ENCODE peak calls at places on chromosome 16, in seven cellular contexts. One of them, this sample, is unnamed. For H3K27me3, the result is how much of the 10 kb centered on the place peaks cover.

GRCh38 chr16:85902366-85903155 is 3.6 kb downstream of the IRF8 start:
- DNase-seq in cardiac muscle cell: peak
- DNase-seq in esophagus squamous epithelium: no peak
- DNase-seq in endodermal cell: peak
- DNase-seq in BJ: no peak
- DNase-seq in colonic mucosa: no peak
- DNase-seq in SJCRH30: no peak
- DNase-seq in this sample: no peak

GRCh38 chr16:88298882-88299745 is 83.6 kb upstream of the ZNF469 start:
- DNase-seq in cardiac muscle cell: no peak
- DNase-seq in esophagus squamous epithelium: no peak
- DNase-seq in endodermal cell: no peak
- DNase-seq in BJ: no peak
- DNase-seq in colonic mucosa: no peak
- DNase-seq in SJCRH30: no peak
- DNase-seq in this sample: no peak

GRCh38 chr16:27840311-27841060 is 223.0 kb downstream of the GSG1L start:
- DNase-seq in cardiac muscle cell: no peak
- DNase-seq in esophagus squamous epithelium: no peak
- DNase-seq in endodermal cell: peak
- DNase-seq in BJ: no peak
- DNase-seq in colonic mucosa: no peak
- DNase-seq in SJCRH30: no peak
- DNase-seq in this sample: no peak

GRCh38 chr16:14627088-14627487 is 3.0 kb downstream of the PARN start:
- DNase-seq in cardiac muscle cell: no peak
- DNase-seq in esophagus squamous epithelium: no peak
- DNase-seq in endodermal cell: no peak
- DNase-seq in BJ: no peak
- DNase-seq in colonic mucosa: no peak
- DNase-seq in SJCRH30: no peak
- DNase-seq in this sample: no peak

GRCh38 chr16:51875834-51876725 is 670.9 kb downstream of the TOX3 start:
- DNase-seq in cardiac muscle cell: no peak
- DNase-seq in esophagus squamous epithelium: no peak
- DNase-seq in endodermal cell: peak
- DNase-seq in BJ: no peak
- DNase-seq in colonic mucosa: no peak
- DNase-seq in SJCRH30: peak
- DNase-seq in this sample: no peak

GRCh38 chr16:29148867-29149272 is 164.0 kb downstream of the LAT start:
- DNase-seq in cardiac muscle cell: no peak
- DNase-seq in esophagus squamous epithelium: no peak
- DNase-seq in endodermal cell: no peak
- DNase-seq in BJ: no peak
- DNase-seq in colonic mucosa: peak
- DNase-seq in SJCRH30: no peak
- DNase-seq in this sample: no peak

GRCh38 chr16:53504161-53504663 is 1.2 kb upstream of the AKTIP start:
- DNase-seq in cardiac muscle cell: peak
- DNase-seq in esophagus squamous epithelium: no peak
- DNase-seq in endodermal cell: peak
- DNase-seq in BJ: no peak
- DNase-seq in colonic mucosa: peak
- DNase-seq in SJCRH30: peak
- DNase-seq in this sample: peak

GRCh38 chr16:76866994-76867393 is 324.0 kb upstream of the MON1B start:
- DNase-seq in cardiac muscle cell: no peak
- DNase-seq in esophagus squamous epithelium: no peak
- DNase-seq in endodermal cell: no peak
- DNase-seq in BJ: no peak
- DNase-seq in colonic mucosa: no peak
- DNase-seq in SJCRH30: no peak
- DNase-seq in this sample: no peak

GRCh38 chr16:48053346-48053745 is 102.4 kb downstream of the ABCC12 start:
- DNase-seq in cardiac muscle cell: peak
- DNase-seq in esophagus squamous epithelium: no peak
- DNase-seq in endodermal cell: peak
- DNase-seq in BJ: peak
- DNase-seq in colonic mucosa: no peak
- DNase-seq in SJCRH30: no peak
- DNase-seq in this sample: no peak

GRCh38 chr16:9042943-9043680 is 48.3 kb upstream of the HAPSTR1 start:
- DNase-seq in cardiac muscle cell: peak
- DNase-seq in esophagus squamous epithelium: no peak
- DNase-seq in endodermal cell: no peak
- DNase-seq in BJ: peak
- DNase-seq in colonic mucosa: no peak
- DNase-seq in SJCRH30: peak
- DNase-seq in this sample: no peak

DNA sequence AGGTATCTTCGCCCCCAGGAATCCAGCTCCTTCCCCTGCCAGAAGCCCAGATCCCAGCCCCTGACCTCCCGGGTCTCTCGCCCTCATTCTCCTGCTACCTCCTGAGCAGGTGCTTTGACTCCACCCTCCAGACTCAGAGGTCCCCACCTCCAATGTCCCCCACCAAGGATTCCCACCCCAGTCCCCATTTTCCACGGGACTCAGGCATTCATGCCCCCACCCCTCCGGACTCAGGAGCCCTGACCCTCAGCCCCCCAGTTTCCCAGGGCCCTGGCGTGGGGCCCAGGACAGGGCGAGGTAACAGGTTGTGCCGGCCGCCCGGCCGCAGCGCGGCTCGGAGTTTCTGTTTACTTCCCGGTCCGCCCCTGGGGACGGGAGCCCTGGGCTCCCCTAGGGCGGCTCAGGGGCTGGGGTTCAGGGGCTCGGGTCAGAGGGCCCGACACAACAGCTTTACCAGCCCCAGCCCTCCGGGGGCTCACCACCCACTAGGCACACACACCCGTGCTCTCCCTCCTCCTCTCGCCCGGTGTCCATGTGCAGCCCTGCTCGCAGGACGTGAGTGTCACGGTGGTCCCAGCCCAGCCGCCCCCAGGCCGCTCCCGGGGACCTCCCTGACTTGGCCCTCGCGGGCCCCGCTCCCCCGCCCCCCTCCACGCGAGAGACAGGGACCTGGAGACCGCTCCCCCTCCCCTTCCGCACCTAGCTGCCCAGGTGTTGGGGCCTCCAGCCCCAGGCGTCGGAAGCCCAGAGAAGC is 595 bp downstream of the BICDL2 start:
- DNase-seq in cardiac muscle cell: no peak
- DNase-seq in esophagus squamous epithelium: no peak
- DNase-seq in endodermal cell: peak
- DNase-seq in BJ: no peak
- DNase-seq in colonic mucosa: peak
- DNase-seq in SJCRH30: no peak
- DNase-seq in this sample: no peak
- H3K27me3 ChIP-seq in cardiac muscle cell: half or more
- H3K27me3 ChIP-seq in esophagus squamous epithelium: under half
- H3K27me3 ChIP-seq in endodermal cell: half or more
- H3K27me3 ChIP-seq in BJ: under half
- H3K27me3 ChIP-seq in colonic mucosa: under half
- H3K27me3 ChIP-seq in SJCRH30: under half
- H3K27me3 ChIP-seq in this sample: half or more

GRCh38 chr16:67043420-67043819 is 14.5 kb downstream of the CBFB start:
- DNase-seq in cardiac muscle cell: no peak
- DNase-seq in esophagus squamous epithelium: no peak
- DNase-seq in endodermal cell: no peak
- DNase-seq in BJ: no peak
- DNase-seq in colonic mucosa: no peak
- DNase-seq in SJCRH30: no peak
- DNase-seq in this sample: no peak
- H3K4me3 ChIP-seq in cardiac muscle cell: no peak
- H3K4me3 ChIP-seq in esophagus squamous epithelium: no peak
- H3K4me3 ChIP-seq in endodermal cell: no peak
- H3K4me3 ChIP-seq in BJ: no peak
- H3K4me3 ChIP-seq in colonic mucosa: no peak
- H3K4me3 ChIP-seq in SJCRH30: no peak
- H3K4me3 ChIP-seq in this sample: no peak

GRCh38 chr16:68234188-68235104 is 1.5 kb downstream of the ESRP2 start:
- DNase-seq in cardiac muscle cell: no peak
- DNase-seq in esophagus squamous epithelium: no peak
- DNase-seq in endodermal cell: peak
- DNase-seq in BJ: no peak
- DNase-seq in colonic mucosa: peak
- DNase-seq in SJCRH30: no peak
- DNase-seq in this sample: no peak

GRCh38 chr16:68233085-68233834 is 2.7 kb downstream of the ESRP2 start:
- DNase-seq in cardiac muscle cell: no peak
- DNase-seq in esophagus squamous epithelium: no peak
- DNase-seq in endodermal cell: no peak
- DNase-seq in BJ: no peak
- DNase-seq in colonic mucosa: no peak
- DNase-seq in SJCRH30: no peak
- DNase-seq in this sample: no peak

GRCh38 chr16:68235105-68235881 is 634 bp downstream of the ESRP2 start:
- DNase-seq in cardiac muscle cell: no peak
- DNase-seq in esophagus squamous epithelium: no peak
- DNase-seq in endodermal cell: peak
- DNase-seq in BJ: no peak
- DNase-seq in colonic mucosa: peak
- DNase-seq in SJCRH30: no peak
- DNase-seq in this sample: no peak

GRCh38 chr16:68232335-68232734 is 3.6 kb downstream of the ESRP2 start:
- DNase-seq in cardiac muscle cell: no peak
- DNase-seq in esophagus squamous epithelium: no peak
- DNase-seq in endodermal cell: no peak
- DNase-seq in BJ: no peak
- DNase-seq in colonic mucosa: no peak
- DNase-seq in SJCRH30: no peak
- DNase-seq in this sample: no peak

DNA sequence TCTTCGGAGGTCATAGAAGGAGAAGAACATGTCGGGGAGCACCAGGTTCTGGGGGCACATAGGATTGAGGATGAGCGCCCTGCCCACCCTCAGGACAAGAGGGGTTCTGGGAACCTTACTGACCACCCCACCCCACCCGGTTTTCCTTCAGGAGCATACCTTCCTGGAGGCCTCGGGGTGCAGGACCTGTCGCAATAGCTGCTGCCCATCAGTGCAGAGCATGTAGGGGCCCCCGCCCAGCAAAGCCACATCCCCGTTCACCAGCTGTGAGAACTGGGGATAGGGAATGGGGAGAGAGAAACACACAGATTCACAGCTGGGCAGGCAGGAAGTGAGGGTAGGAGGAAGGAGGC is 2.1 kb downstream of the ESRP2 start:
- DNase-seq in cardiac muscle cell: no peak
- DNase-seq in esophagus squamous epithelium: no peak
- DNase-seq in endodermal cell: no peak
- DNase-seq in BJ: no peak
- DNase-seq in colonic mucosa: no peak
- DNase-seq in SJCRH30: no peak
- DNase-seq in this sample: no peak
- H3K27me3 ChIP-seq in cardiac muscle cell: under half
- H3K27me3 ChIP-seq in esophagus squamous epithelium: under half
- H3K27me3 ChIP-seq in endodermal cell: under half
- H3K27me3 ChIP-seq in BJ: under half
- H3K27me3 ChIP-seq in colonic mucosa: under half
- H3K27me3 ChIP-seq in SJCRH30: under half
- H3K27me3 ChIP-seq in this sample: under half

GRCh38 chr16:68128577-68129305 is 43.6 kb downstream of the NFATC3 start:
- DNase-seq in cardiac muscle cell: peak
- DNase-seq in esophagus squamous epithelium: no peak
- DNase-seq in endodermal cell: no peak
- DNase-seq in BJ: no peak
- DNase-seq in colonic mucosa: no peak
- DNase-seq in SJCRH30: no peak
- DNase-seq in this sample: no peak
- H3K4me3 ChIP-seq in cardiac muscle cell: no peak
- H3K4me3 ChIP-seq in esophagus squamous epithelium: no peak
- H3K4me3 ChIP-seq in endodermal cell: no peak
- H3K4me3 ChIP-seq in BJ: no peak
- H3K4me3 ChIP-seq in colonic mucosa: no peak
- H3K4me3 ChIP-seq in SJCRH30: no peak
- H3K4me3 ChIP-seq in this sample: no peak

GRCh38 chr16:3467920-3468319 is 24.4 kb downstream of the NAA60 start:
- DNase-seq in cardiac muscle cell: peak
- DNase-seq in esophagus squamous epithelium: no peak
- DNase-seq in endodermal cell: no peak
- DNase-seq in BJ: no peak
- DNase-seq in colonic mucosa: no peak
- DNase-seq in SJCRH30: no peak
- DNase-seq in this sample: peak

GRCh38 chr16:3467182-3467581 is 23.7 kb downstream of the NAA60 start:
- DNase-seq in cardiac muscle cell: no peak
- DNase-seq in esophagus squamous epithelium: no peak
- DNase-seq in endodermal cell: peak
- DNase-seq in BJ: no peak
- DNase-seq in colonic mucosa: no peak
- DNase-seq in SJCRH30: no peak
- DNase-seq in this sample: no peak

GRCh38 chr16:3469736-3470135 is 25.6 kb downstream of the C16orf90 start:
- DNase-seq in cardiac muscle cell: no peak
- DNase-seq in esophagus squamous epithelium: no peak
- DNase-seq in endodermal cell: peak
- DNase-seq in BJ: no peak
- DNase-seq in colonic mucosa: no peak
- DNase-seq in SJCRH30: no peak
- DNase-seq in this sample: no peak

GRCh38 chr16:3470723-3471122 is 24.6 kb downstream of the C16orf90 start:
- DNase-seq in cardiac muscle cell: no peak
- DNase-seq in esophagus squamous epithelium: no peak
- DNase-seq in endodermal cell: peak
- DNase-seq in BJ: no peak
- DNase-seq in colonic mucosa: no peak
- DNase-seq in SJCRH30: no peak
- DNase-seq in this sample: no peak

DNA sequence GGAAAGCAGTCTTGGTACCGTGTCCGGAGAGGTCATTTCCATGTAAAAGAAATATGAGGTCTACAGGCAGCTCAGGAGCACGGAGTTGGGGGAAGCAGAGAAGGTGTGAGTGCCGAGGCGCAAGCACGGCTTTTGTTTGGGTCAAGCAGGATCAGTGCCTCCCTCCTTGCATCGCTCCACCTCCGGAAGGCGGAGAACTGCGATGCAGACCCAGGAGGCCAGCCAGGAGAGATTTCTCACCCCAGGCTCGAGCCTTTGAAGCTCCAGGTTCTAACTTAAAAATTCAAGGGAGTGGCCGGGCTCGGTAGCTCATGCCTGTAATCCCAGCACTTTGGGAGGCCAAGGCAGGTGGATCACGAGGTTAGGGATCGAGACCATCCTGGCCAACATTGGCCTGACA is 25.0 kb downstream of the NAA60 start:
- DNase-seq in cardiac muscle cell: no peak
- DNase-seq in esophagus squamous epithelium: no peak
- DNase-seq in endodermal cell: peak
- DNase-seq in BJ: no peak
- DNase-seq in colonic mucosa: no peak
- DNase-seq in SJCRH30: no peak
- DNase-seq in this sample: no peak
- H3K27me3 ChIP-seq in cardiac muscle cell: under half
- H3K27me3 ChIP-seq in esophagus squamous epithelium: under half
- H3K27me3 ChIP-seq in endodermal cell: under half
- H3K27me3 ChIP-seq in BJ: under half
- H3K27me3 ChIP-seq in colonic mucosa: under half
- H3K27me3 ChIP-seq in SJCRH30: under half
- H3K27me3 ChIP-seq in this sample: under half